ENCODE peak calls at places on chromosomes 4 and X, in eight cellular contexts. T, K, E, O, G, Z, H and B are unnamed samples.
A peak's percentile ranks its signal among the peaks of the same experiment; 100 is the strongest.

GRCh38 chr4:37415845-37416369 is 171.4 kb downstream of the NWD2 start:
- DNase-seq in T (no peak), K (no peak), E (peak; percentile 63), O (no peak), G (no peak), Z (no peak), H (no peak), B (no peak)

GRCh38 chrX:130174937-130175336 is 3.2 kb downstream of the RAB33A start:
- DNase-seq in T (no peak), K (no peak), E (no peak), O (no peak), G (no peak), Z (no peak), H (no peak), B (no peak)

GRCh38 chr4:77174426-77174825 is 17.4 kb downstream of the CCNG2 start:
- DNase-seq in T (no peak), K (no peak), E (no peak), O (no peak), G (no peak), Z (no peak), H (no peak), B (no peak)

GRCh38 chrX:18548996-18549395 is 122.9 kb downstream of the RS1 start:
- DNase-seq in T (no peak), K (no peak), E (no peak), O (no peak), G (no peak), Z (no peak), H (no peak), B (no peak)

GRCh38 chrX:40127052-40127451 is 29.3 kb upstream of the BCOR start:
- DNase-seq in T (no peak), K (no peak), E (no peak), O (no peak), G (no peak), Z (no peak), H (no peak), B (no peak)

GRCh38 chrX:43975747-43976146 is 2.6 kb upstream of the NDP start:
- DNase-seq in T (no peak), K (no peak), E (no peak), O (no peak), G (no peak), Z (no peak), H (no peak), B (no peak)

GRCh38 chrX:102765794-102766193 is 45.3 kb downstream of the GPRASP3 start:
- DNase-seq in T (no peak), K (no peak), E (no peak), O (no peak), G (peak; percentile 88), Z (no peak), H (peak; percentile 28), B (peak; percentile 3)

GRCh38 chr4:182207806-182208483 is 35.3 kb upstream of the TENM3 start:
- DNase-seq in T (no peak), K (no peak), E (no peak), O (no peak), G (no peak), Z (no peak), H (no peak), B (no peak)

GRCh38 chr4:159428975-159429692 is 326.3 kb downstream of the RAPGEF2 start:
- DNase-seq in T (no peak), K (no peak), E (no peak), O (no peak), G (no peak), Z (no peak), H (no peak), B (no peak)

GRCh38 chrX:120315776-120316175 is 4.5 kb upstream of the TMEM255A start:
- DNase-seq in T (no peak), K (no peak), E (no peak), O (no peak), G (no peak), Z (no peak), H (no peak), B (no peak)

GRCh38 chr4:74904509-74904908 is 28.4 kb upstream of the PARM1 start:
- DNase-seq in T (no peak), K (no peak), E (no peak), O (no peak), G (no peak), Z (no peak), H (no peak), B (no peak)

GRCh38 chrX:40172169-40172979 is 74.6 kb upstream of the BCOR start:
- DNase-seq in T (peak; percentile 62), K (peak; percentile 73), E (peak; percentile 80), O (peak; percentile 50), G (peak; percentile 88), Z (no peak), H (peak; percentile 61), B (peak; percentile 67)

GRCh38 chrX:78673256-78673655 is 14.1 kb upstream of the RTL3 start:
- DNase-seq in T (no peak), K (no peak), E (no peak), O (no peak), G (no peak), Z (no peak), H (peak; percentile 20), B (no peak)

GRCh38 chr4:123936615-123937014 is 540.0 kb downstream of the SPRY1 start:
- DNase-seq in T (no peak), K (no peak), E (no peak), O (no peak), G (no peak), Z (no peak), H (no peak), B (no peak)

GRCh38 chr4:123939621-123940020 is 543.0 kb downstream of the SPRY1 start:
- DNase-seq in T (no peak), K (no peak), E (no peak), O (no peak), G (no peak), Z (peak; percentile 13), H (no peak), B (no peak)

GRCh38 chr4:123940604-123941003 is 544.0 kb downstream of the SPRY1 start:
- DNase-seq in T (no peak), K (no peak), E (no peak), O (no peak), G (no peak), Z (no peak), H (no peak), B (no peak)

GRCh38 chr4:123941306-123941705 is 544.7 kb downstream of the SPRY1 start:
- DNase-seq in T (no peak), K (no peak), E (no peak), O (no peak), G (no peak), Z (no peak), H (no peak), B (no peak)

GRCh38 chr4:123937612-123938011 is 541.0 kb downstream of the SPRY1 start:
- DNase-seq in T (no peak), K (no peak), E (no peak), O (no peak), G (no peak), Z (no peak), H (no peak), B (no peak)
- H3K4me1 ChIP-seq in T (no peaks in the 10 kb centered on the region), K (peaks cover 6% of the 10 kb centered on the region), E (no peaks in the 10 kb centered on the region), O (no peaks in the 10 kb centered on the region), G (no peaks in the 10 kb centered on the region), Z (no peaks in the 10 kb centered on the region), H (no peaks in the 10 kb centered on the region), B (no peaks in the 10 kb centered on the region)

DNA sequence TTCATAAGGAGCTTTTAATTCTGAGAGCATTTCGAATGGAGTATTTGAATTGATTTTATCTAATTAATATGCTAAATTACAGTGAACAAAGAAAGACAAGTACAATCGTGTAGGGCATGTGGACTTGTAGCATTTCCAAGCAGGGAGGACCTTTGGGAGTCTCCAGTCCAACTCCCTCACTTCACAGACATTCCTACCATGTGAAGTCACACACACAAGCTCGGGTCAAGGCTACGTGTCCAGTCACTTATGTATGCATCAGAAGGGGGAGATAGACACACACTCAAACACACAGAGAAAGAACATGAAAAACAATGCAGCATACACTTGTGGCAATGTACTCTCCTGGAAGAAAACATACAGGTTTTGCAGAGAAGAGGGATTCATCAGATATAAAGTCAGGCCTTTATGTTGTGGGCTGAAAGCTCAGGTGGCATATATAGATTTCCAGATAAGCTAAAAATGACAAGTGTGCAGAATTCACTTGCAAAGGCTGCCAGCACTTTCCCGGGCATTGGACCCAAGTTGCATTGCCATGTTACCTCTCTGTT is 136.1 kb upstream of the MID1 start:
- DNase-seq in T (no peak), K (no peak), E (no peak), O (no peak), G (no peak), Z (peak; percentile 18), H (peak; percentile 20), B (peak; percentile 10)
- H3K27ac ChIP-seq in T (no peak overlapping the region), K (no peak overlapping the region), E (no peak overlapping the region), O (no peak overlapping the region), G (peak overlapping the region; percentile 62), Z (no peak overlapping the region), H (peak overlapping the region; percentile 72), B (no peak overlapping the region)

GRCh38 chrX:155026727-155027508 is at the start of gene FUNDC2:
- DNase-seq in T (peak; percentile 81), K (peak; percentile 97), E (peak; percentile 96), O (peak; percentile 88), G (peak; percentile 97), Z (peak; percentile 86), H (peak; percentile 91), B (peak; percentile 96)
- TF ChIP-seq POLR2A in T (peak; percentile 72), K (peak; percentile 47), E (peak; percentile 82), O (peak; percentile 58), G (peak; percentile 36), Z (peak; percentile 58), H (peak; percentile 74), B (peak; percentile 86)

GRCh38 chr4:107989162-107989536 is 540 bp upstream of the HADH start:
- DNase-seq in T (no peak), K (no peak), E (no peak), O (no peak), G (no peak), Z (no peak), H (no peak), B (no peak)

GRCh38 chr4:107989537-107990386 is at the start of gene HADH:
- DNase-seq in T (peak; percentile 86), K (peak; percentile 97), E (peak; percentile 97), O (peak; percentile 95), G (peak; percentile 97), Z (peak; percentile 72), H (peak; percentile 92), B (peak; percentile 97)

GRCh38 chr4:107993969-107994368 is 4.3 kb downstream of the HADH start:
- DNase-seq in T (no peak), K (no peak), E (no peak), O (no peak), G (no peak), Z (no peak), H (no peak), B (no peak)

GRCh38 chr4:107994894-107995293 is 5.2 kb downstream of the HADH start:
- DNase-seq in T (no peak), K (no peak), E (no peak), O (no peak), G (no peak), Z (no peak), H (no peak), B (no peak)

DNA sequence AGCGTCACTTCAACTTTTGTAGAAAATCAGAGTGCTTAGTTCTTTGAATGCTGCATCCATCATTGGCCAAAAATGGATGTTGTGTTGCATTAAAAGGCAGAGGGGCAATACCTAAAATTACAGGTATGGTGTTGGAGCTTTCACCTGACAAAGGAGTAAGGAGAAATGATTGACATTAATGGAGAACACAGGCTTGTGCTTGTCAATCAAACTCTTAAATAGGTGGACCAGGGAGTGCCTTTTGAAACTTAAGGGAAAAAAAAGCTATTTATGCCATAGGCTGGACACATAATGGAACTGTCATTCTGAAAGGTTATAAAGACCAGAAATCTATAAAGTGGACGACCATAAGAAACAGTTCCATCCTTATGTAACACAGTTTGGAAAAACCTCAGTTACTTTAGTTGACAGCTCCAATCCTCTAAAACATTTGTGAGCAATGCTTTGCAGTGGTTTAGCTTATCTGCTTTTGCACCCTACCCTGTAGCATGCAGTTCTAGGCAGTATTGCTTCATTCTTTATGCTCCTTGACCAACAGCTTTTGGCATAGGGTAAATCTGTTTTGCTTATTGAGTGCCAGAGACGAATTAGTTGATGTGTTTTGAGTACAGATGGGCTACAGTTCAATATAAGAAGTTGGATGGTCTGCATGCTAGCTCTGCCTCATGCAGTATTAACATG is 2.4 kb downstream of the HADH start:
- DNase-seq in T (no peak), K (no peak), E (no peak), O (no peak), G (no peak), Z (no peak), H (no peak), B (no peak)
- H3K4me1 ChIP-seq in T (no peaks in the 10 kb centered on the region), K (peaks cover 45% of the 10 kb centered on the region), E (peaks cover 59% of the 10 kb centered on the region), O (no peaks in the 10 kb centered on the region), G (peaks cover 60% of the 10 kb centered on the region), Z (no peaks in the 10 kb centered on the region), H (peaks cover 4% of the 10 kb centered on the region), B (peaks cover 57% of the 10 kb centered on the region)